ENCODE peak calls at places on chromosomes 7 and 10, in four cellular contexts. Q is H1, O is mesendoderm, U is H9. R is an unnamed sample.

GRCh38 chr7:55571534-55572377 is 546 bp downstream of the VOPP1 start:
- DNase-seq in Q (peak), U (peak), O (peak), R (peak)

GRCh38 chr7:155660758-155661093 is 16.3 kb downstream of the RBM33 start:
- DNase-seq in U (no peak), Q (no peak), O (no peak), R (no peak)

GRCh38 chr10:70925377-70926214 is 37.2 kb upstream of the PCBD1 start:
- DNase-seq in U (peak), O (peak), Q (peak), R (no peak)

GRCh38 chr7:139782932-139783331 is 5.1 kb upstream of the HIPK2 start:
- DNase-seq in U (no peak), Q (no peak), O (no peak), R (no peak)

GRCh38 chr7:17205850-17206353 is 92.5 kb upstream of the AHR start:
- DNase-seq in O (no peak), U (no peak), Q (no peak), R (no peak)

GRCh38 chr7:2993868-2994267 is 49.8 kb downstream of the CARD11 start:
- DNase-seq in U (no peak), O (no peak), Q (no peak), R (no peak)

GRCh38 chr10:110865184-110865803 is 6.4 kb upstream of the PDCD4 start:
- DNase-seq in Q (no peak), O (no peak), U (no peak), R (peak)

GRCh38 chr7:2417981-2418481 is 14.6 kb downstream of the CHST12 start:
- DNase-seq in U (no peak), Q (no peak), O (no peak), R (peak)

GRCh38 chr7:103573479-103574058 is 127.6 kb upstream of the SLC26A5 start:
- DNase-seq in U (no peak), O (peak), Q (no peak), R (peak)

GRCh38 chr7:80014507-80014906 is 120.1 kb upstream of the GNAI1 start:
- DNase-seq in O (peak), Q (no peak), U (no peak), R (peak)

GRCh38 chr10:75401569-75402485 is at the start of gene ZNF503:
- DNase-seq in O (peak), U (peak), Q (peak), R (peak)

GRCh38 chr7:31051598-31052503 is at the start of gene ADCYAP1R1:
- DNase-seq in U (peak), O (peak), Q (peak), R (no peak)

GRCh38 chr7:72760602-72761001 is 67.4 kb downstream of the TYW1B start:
- DNase-seq in O (no peak), Q (no peak), U (no peak), R (no peak)

GRCh38 chr10:43946445-43946844 is 297.8 kb upstream of the ZNF32 start:
- DNase-seq in Q (no peak), U (no peak), O (no peak), R (no peak)

GRCh38 chr7:103010220-103010607 is 64.4 kb downstream of the FBXL13 start:
- DNase-seq in O (no peak), U (no peak), Q (no peak), R (no peak)

GRCh38 chr10:121078036-121078435 is 226.9 kb downstream of the WDR11 start:
- DNase-seq in Q (no peak), U (no peak), O (no peak), R (no peak)

GRCh38 chr7:116225860-116226259 is 15.5 kb downstream of the TES start:
- DNase-seq in O (no peak), U (no peak), Q (no peak), R (no peak)

GRCh38 chr10:129764901-129765663 is 199.0 kb downstream of the EBF3 start:
- DNase-seq in Q (peak), O (no peak), U (peak), R (no peak)

GRCh38 chr10:24899571-24899970 is 52.8 kb downstream of the PRTFDC1 start:
- DNase-seq in Q (no peak), U (no peak), O (no peak), R (no peak)

GRCh38 chr10:75108684-75109458 is 2.6 kb upstream of the SAMD8 start:
- DNase-seq in Q (peak), O (peak), U (peak), R (no peak)

GRCh38 chr7:129642871-129643515 is 31.5 kb downstream of the NRF1 start:
- DNase-seq in Q (no peak), U (no peak), O (no peak), R (no peak)

GRCh38 chr10:103676058-103676785 is 179.2 kb downstream of the SH3PXD2A start:
- DNase-seq in U (no peak), Q (no peak), O (peak), R (peak)

GRCh38 chr7:151452141-151452571 is 12.2 kb upstream of the CRYGN start:
- DNase-seq in O (no peak), Q (no peak), U (peak), R (no peak)

GRCh38 chr7:43044521-43044920 is 67.9 kb upstream of the HECW1 start:
- DNase-seq in U (no peak), O (no peak), Q (no peak), R (no peak)

GRCh38 chr7:94301024-94301588 is 93.6 kb upstream of the COL1A2 start:
- DNase-seq in O (peak), U (peak), Q (peak), R (peak)

GRCh38 chr10:103145046-103145445 is 48.0 kb downstream of the NT5C2 start:
- DNase-seq in U (no peak), Q (no peak), O (no peak), R (peak)

GRCh38 chr10:73083234-73083633 is 13.4 kb downstream of the P4HA1 start:
- DNase-seq in U (no peak), O (no peak), Q (no peak), R (peak)

GRCh38 chr10:119355930-119356329 is 148.6 kb downstream of the GRK5 start:
- DNase-seq in O (peak), U (no peak), Q (no peak), R (no peak)

GRCh38 chr10:34157501-34157900 is 657.6 kb downstream of the PARD3 start:
- DNase-seq in Q (no peak), O (no peak), U (no peak), R (peak)

GRCh38 chr7:69657331-69657730 is 59.1 kb downstream of the AUTS2 start:
- DNase-seq in Q (no peak), O (no peak), U (no peak), R (no peak)
- H2BK120ac ChIP-seq in Q (no peak), O (no peak), U (no peak), R (no peak)

GRCh38 chr10:22851865-22852239 is 76.0 kb upstream of the ARMC3 start:
- DNase-seq in O (no peak), U (no peak), Q (no peak), R (no peak)
- H4K5ac ChIP-seq in O (no peak), U (no peak), Q (no peak), R (no peak)

DNA sequence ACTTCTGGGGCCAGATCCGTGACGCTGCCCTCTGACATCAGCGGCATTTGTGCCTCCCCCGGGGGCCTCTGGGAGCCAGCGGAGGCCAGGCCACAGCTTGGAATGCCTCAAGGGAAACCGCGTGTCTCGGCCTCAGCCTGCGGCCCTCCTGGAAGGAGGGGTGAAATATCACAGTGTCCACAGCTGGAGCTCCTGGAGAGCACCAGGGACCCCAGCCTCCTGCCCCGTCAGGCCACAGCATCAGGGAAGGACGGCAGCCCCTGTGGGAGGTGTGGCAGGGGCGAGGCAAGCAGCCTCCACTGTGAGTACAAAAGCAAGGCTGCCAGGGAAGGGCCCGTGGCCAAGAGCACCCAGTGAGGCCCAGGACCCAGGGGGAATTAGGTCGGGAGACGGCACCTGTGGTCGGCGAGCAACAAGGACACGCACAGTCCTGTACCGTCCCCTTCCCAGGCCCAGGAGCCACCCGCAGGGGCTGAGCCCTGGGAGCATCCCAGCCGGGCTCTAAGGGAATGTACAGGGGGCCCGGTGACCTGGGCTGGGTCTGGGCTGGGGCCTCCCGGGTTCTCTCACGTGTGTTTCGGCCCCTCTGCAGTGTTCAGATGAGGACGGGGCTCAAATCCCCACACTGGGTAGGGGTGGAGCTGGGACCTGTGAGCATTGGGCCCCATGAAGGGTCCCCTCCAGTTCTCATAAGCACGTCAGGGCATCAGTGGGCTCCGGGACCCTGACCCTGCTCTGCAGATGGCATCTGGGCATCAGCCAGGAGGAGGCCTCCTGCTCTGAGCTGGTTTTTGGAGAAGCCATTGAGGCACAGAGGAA is 18.7 kb upstream of the KNDC1 start:
- DNase-seq in O (no peak), Q (peak), U (peak), R (no peak)
- H3K4ac ChIP-seq in O (no peak), Q (no peak), U (no peak), R (no peak)

DNA sequence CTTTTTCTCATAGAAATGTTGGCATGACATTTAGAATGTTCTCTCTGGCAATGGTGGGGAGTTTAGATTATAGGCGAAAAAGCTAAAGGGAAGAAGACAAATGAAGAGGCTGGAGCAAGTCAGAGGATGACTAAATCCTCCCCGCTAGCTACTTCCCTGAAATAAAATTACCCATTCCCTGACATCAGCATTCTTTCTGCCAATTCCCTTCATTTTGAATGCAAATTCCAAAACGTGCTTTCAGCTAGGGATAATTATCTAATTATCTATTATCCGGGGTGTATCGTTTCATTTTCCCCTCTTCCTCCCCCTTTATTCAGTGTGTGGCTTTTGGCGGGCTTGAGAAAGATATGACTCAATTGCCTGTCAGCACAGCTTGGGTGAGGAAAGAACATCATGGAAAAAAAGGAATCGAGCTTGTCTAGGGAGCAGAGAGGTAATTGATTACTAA is 672.3 kb downstream of the TNS3 start:
- DNase-seq in O (no peak), U (no peak), Q (no peak), R (peak)
- H2BK120ac ChIP-seq in O (no peak), U (no peak), Q (no peak), R (peak)

GRCh38 chr7:158687406-158687805 is 17.2 kb downstream of the NCAPG2 start:
- DNase-seq in U (no peak), Q (no peak), O (no peak), R (no peak)
- H4K5ac ChIP-seq in U (no peak), Q (no peak), O (no peak), R (no peak)

GRCh38 chr10:97714401-97715258 is 1.1 kb downstream of the MARVELD1 start:
- DNase-seq in Q (peak), O (peak), U (peak), R (peak)
- H3K4ac ChIP-seq in Q (peak), O (peak), U (no peak), R (peak)

DNA sequence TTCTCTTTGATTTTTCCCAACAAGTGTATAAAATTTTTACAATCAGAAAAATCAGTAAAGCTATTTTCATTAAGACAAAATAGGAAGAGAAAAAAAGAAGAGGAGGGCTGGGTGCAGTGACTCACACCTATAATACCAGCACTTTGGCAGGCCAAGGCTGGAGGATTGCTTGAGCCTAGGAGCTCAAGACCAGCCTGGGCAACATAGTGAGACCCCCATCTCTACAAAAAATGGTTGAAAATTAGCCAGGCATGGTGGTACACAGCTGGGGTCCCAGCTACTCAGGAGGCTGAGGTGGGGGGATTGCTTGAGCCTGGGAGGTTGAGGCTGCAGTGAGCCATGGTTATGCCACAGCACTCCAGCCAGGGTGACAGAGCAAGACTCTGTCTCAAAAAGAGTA is 172.3 kb downstream of the AKR1D1 start:
- DNase-seq in U (no peak), O (no peak), Q (no peak), R (no peak)
- H2BK120ac ChIP-seq in U (no peak), O (peak), Q (peak), R (no peak)

GRCh38 chr7:121123028-121123427 is 134.5 kb downstream of the CPED1 start:
- DNase-seq in O (no peak), Q (no peak), U (no peak), R (peak)

GRCh38 chr7:121132940-121133339 is 144.4 kb downstream of the CPED1 start:
- DNase-seq in U (no peak), Q (no peak), O (peak), R (no peak)

GRCh38 chr7:121126201-121126600 is 137.7 kb downstream of the CPED1 start:
- DNase-seq in O (no peak), Q (no peak), U (no peak), R (no peak)

GRCh38 chr7:121126801-121127534 is 138.5 kb downstream of the CPED1 start:
- DNase-seq in U (no peak), Q (no peak), O (no peak), R (peak)
- H4K5ac ChIP-seq in U (no peak), Q (no peak), O (no peak), R (no peak)

R was measured in IMR-90.